ENCODE peak calls at places on chromosomes 16 and 17, in ten cellular contexts. N is Jurkat, Clone E6-1; C is AML-193; Y is fibroblast of pulmonary artery; Z is fibroblast of the aortic adventitia; G is mesothelial cell of epicardium; E is skeletal muscle cell; O is NCI-H748 treated with DMSO at 0.1 percent for 48 hours; D is spleen; U is iris pigment epithelial cell. H is an unnamed sample.

GRCh38 chr17:27565874-27566672 is 64.9 kb upstream of the LGALS9 start:
- DNase-seq in N (no peak), C (no peak), Y (no peak), Z (no peak), G (no peak), E (no peak), O (no peak), D (peak), U (peak), H (no peak)

GRCh38 chr17:18309202-18309601 is 5.6 kb downstream of the TOP3A start:
- DNase-seq in N (no peak), C (no peak), Y (no peak), Z (no peak), G (no peak), E (no peak), O (no peak), D (peak), U (no peak), H (no peak)

GRCh38 chr16:71426069-71426879 is 15.6 kb downstream of the TLE7 start:
- DNase-seq in N (no peak), C (no peak), Y (peak), Z (peak), G (peak), E (peak), O (peak), D (peak), U (peak), H (peak)

GRCh38 chr17:39582658-39583057 is 25.1 kb downstream of the NEUROD2 start:
- DNase-seq in N (no peak), C (no peak), Y (no peak), Z (no peak), G (no peak), E (no peak), O (no peak), D (no peak), U (no peak), H (no peak)

GRCh38 chr16:84942786-84943185 is 68.5 kb downstream of the ZDHHC7 start:
- DNase-seq in N (no peak), C (no peak), Y (no peak), Z (no peak), G (no peak), E (no peak), O (no peak), D (no peak), U (no peak), H (no peak)

GRCh38 chr17:19641687-19642372 is 6.7 kb upstream of the ALDH3A2 start:
- DNase-seq in N (no peak), C (no peak), Y (no peak), Z (no peak), G (no peak), E (no peak), O (no peak), D (no peak), U (no peak), H (no peak)

GRCh38 chr17:17757391-17757791 is 76.1 kb downstream of the RAI1 start:
- DNase-seq in N (peak), C (no peak), Y (no peak), Z (no peak), G (no peak), E (no peak), O (peak), D (peak), U (no peak), H (no peak)

GRCh38 chr17:41678907-41679739 is 9.6 kb upstream of the EIF1 start:
- DNase-seq in N (peak), C (peak), Y (peak), Z (peak), G (no peak), E (no peak), O (no peak), D (no peak), U (peak), H (peak)

GRCh38 chr16:56426585-56426984 is 1.2 kb upstream of the AMFR start:
- DNase-seq in N (no peak), C (no peak), Y (no peak), Z (no peak), G (no peak), E (no peak), O (no peak), D (no peak), U (peak), H (peak)

GRCh38 chr16:46996952-46997458 is 23.5 kb upstream of the DNAJA2 start:
- DNase-seq in N (no peak), C (no peak), Y (no peak), Z (no peak), G (no peak), E (no peak), O (no peak), D (no peak), U (no peak), H (no peak)

GRCh38 chr17:45436161-45436560 is 3.5 kb upstream of the ARHGAP27 start:
- DNase-seq in N (no peak), C (no peak), Y (no peak), Z (no peak), G (no peak), E (no peak), O (no peak), D (peak), U (no peak), H (no peak)

GRCh38 chr16:11211977-11212818 is 43.8 kb downstream of the SOCS1 start:
- DNase-seq in N (no peak), C (no peak), Y (peak), Z (no peak), G (no peak), E (no peak), O (no peak), D (peak), U (no peak), H (no peak)

GRCh38 chr16:75483222-75483621 is 12.0 kb downstream of the CHST6 start:
- DNase-seq in N (no peak), C (no peak), Y (no peak), Z (no peak), G (no peak), E (no peak), O (no peak), D (no peak), U (peak), H (no peak)

GRCh38 chr16:70018254-70018653 is 67.1 kb downstream of the CLEC18A start:
- DNase-seq in N (peak), C (peak), Y (peak), Z (peak), G (no peak), E (no peak), O (no peak), D (no peak), U (peak), H (peak)

GRCh38 chr17:46991618-46992017 is 12.6 kb upstream of the RPRML start:
- DNase-seq in N (no peak), C (no peak), Y (no peak), Z (no peak), G (no peak), E (no peak), O (no peak), D (no peak), U (no peak), H (no peak)

GRCh38 chr17:83090424-83091256 is 11.2 kb downstream of the METRNL start:
- DNase-seq in N (no peak), C (no peak), Y (no peak), Z (no peak), G (no peak), E (no peak), O (no peak), D (no peak), U (no peak), H (no peak)

H was measured in fibroblast of mammary gland.